ENCODE peak calls at places on chromosomes 1 and 21, in five cellular contexts. S, X, Y, G and J are unnamed samples.

GRCh38 chr1:14726606-14727005 is 128.1 kb downstream of the KAZN start:
- DNase-seq in S (no peak), X (no peak), Y (no peak), G (no peak), J (no peak)

GRCh38 chr1:168136709-168137514 is at the start of gene GPR161:
- DNase-seq in S (peak; percentile 77), X (peak; percentile 54), Y (no peak), G (peak; percentile 65), J (peak; percentile 54)

GRCh38 chr1:109760581-109761226 is 3.0 kb downstream of the EPS8L3 start:
- DNase-seq in S (no peak), X (no peak), Y (no peak), G (no peak), J (no peak)

GRCh38 chr1:196393282-196393681 is 215.0 kb downstream of the KCNT2 start:
- DNase-seq in S (peak; percentile 11), X (no peak), Y (no peak), G (no peak), J (no peak)

GRCh38 chr1:43902058-43902831 is 31.4 kb upstream of the ARTN start:
- DNase-seq in S (no peak), X (no peak), Y (no peak), G (no peak), J (no peak)

GRCh38 chr1:87600848-87601247 is 272.2 kb downstream of the LMO4 start:
- DNase-seq in S (peak; percentile 3), X (no peak), Y (peak; percentile 5), G (no peak), J (no peak)

GRCh38 chr1:184405743-184406142 is 18.9 kb downstream of the C1orf21 start:
- DNase-seq in S (no peak), X (no peak), Y (no peak), G (no peak), J (no peak)

GRCh38 chr1:51966559-51966958 is 23.9 kb downstream of the RAB3B start:
- DNase-seq in S (no peak), X (no peak), Y (no peak), G (no peak), J (no peak)

GRCh38 chr1:218209351-218209861 is 75.7 kb upstream of the RRP15 start:
- DNase-seq in S (peak; percentile 91), X (no peak), Y (no peak), G (no peak), J (no peak)

GRCh38 chr1:16324456-16324890 is 27.8 kb downstream of the FBXO42 start:
- DNase-seq in S (peak; percentile 84), X (peak; percentile 19), Y (peak; percentile 34), G (no peak), J (no peak)

GRCh38 chr1:145997156-145998023 is 1.0 kb upstream of the TXNIP start:
- DNase-seq in S (peak; percentile 46), X (peak; percentile 70), Y (no peak), G (peak; percentile 62), J (peak; percentile 64)

GRCh38 chr1:246592695-246593094 is 26.4 kb downstream of the CNST start:
- DNase-seq in S (peak; percentile 95), X (no peak), Y (no peak), G (no peak), J (no peak)

GRCh38 chr1:152869808-152870419 is 8.2 kb upstream of the SMCP start:
- DNase-seq in S (peak; percentile 63), X (peak; percentile 35), Y (peak; percentile 78), G (no peak), J (peak; percentile 72)

GRCh38 chr1:200488375-200489165 is 78.7 kb upstream of the ZNF281 start:
- DNase-seq in S (peak; percentile 87), X (no peak), Y (peak; percentile 79), G (no peak), J (peak; percentile 64)

GRCh38 chr1:200897188-200897710 is 2.5 kb downstream of the INAVA start:
- DNase-seq in S (no peak), X (no peak), Y (no peak), G (no peak), J (peak; percentile 23)

GRCh38 chr1:82534996-82535395 is 734.3 kb downstream of the ADGRL2 start:
- DNase-seq in S (peak; percentile 22), X (no peak), Y (no peak), G (no peak), J (no peak)

GRCh38 chr21:14243877-14244276 is 27.9 kb downstream of the RBM11 start:
- DNase-seq in S (no peak), X (no peak), Y (no peak), G (no peak), J (no peak)

GRCh38 chr1:183279835-183280234 is 93.8 kb downstream of the LAMC2 start:
- DNase-seq in S (peak; percentile 84), X (peak; percentile 63), Y (peak; percentile 77), G (peak; percentile 41), J (no peak)

GRCh38 chr1:40625076-40625475 is 40.4 kb downstream of the RIMS3 start:
- DNase-seq in S (peak; percentile 35), X (no peak), Y (no peak), G (no peak), J (no peak)

GRCh38 chr1:21268281-21269239 is 21.7 kb downstream of the ECE1 start:
- DNase-seq in S (peak; percentile 22), X (no peak), Y (no peak), G (no peak), J (no peak)
- TF ChIP-seq CTCF in S (no peak), X (no peak), Y (no peak), G (no peak), J (no peak)

GRCh38 chr1:220843481-220844011 is 35.7 kb upstream of the HLX start:
- DNase-seq in S (peak; percentile 44), X (no peak), Y (no peak), G (peak; percentile 32), J (no peak)

GRCh38 chr1:220841293-220841692 is 38.0 kb upstream of the HLX start:
- DNase-seq in S (peak; percentile 18), X (no peak), Y (no peak), G (no peak), J (no peak)
- TF ChIP-seq CTCF in S (peak; percentile 12), X (no peak), Y (no peak), G (peak; percentile 30), J (no peak)

DNA sequence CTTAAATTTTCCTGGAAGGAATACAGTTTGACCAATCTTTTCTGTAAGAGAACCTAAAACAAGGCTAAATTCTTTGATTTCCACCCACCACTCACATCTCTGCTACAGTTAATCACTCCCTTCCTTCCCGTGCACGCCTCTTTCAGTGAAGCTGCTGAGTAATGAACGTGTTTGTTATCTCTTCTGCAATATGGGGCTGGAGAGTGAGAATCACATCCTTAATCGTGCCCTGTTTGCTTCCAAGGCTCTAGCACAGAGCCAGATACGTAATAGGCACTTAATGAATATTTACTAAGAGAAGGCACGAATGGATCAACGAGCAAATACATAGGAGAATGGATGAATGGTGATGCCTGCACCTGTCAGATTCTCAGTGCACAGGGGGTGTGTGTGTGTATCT is 22.1 kb upstream of the FAM43B start:
- DNase-seq in S (no peak), X (no peak), Y (no peak), G (no peak), J (no peak)
- TF ChIP-seq CTCF in S (no peak), X (no peak), Y (no peak), G (no peak), J (no peak)

GRCh38 chr1:58779837-58780585 is 3.8 kb downstream of the JUN start:
- DNase-seq in S (peak; percentile 87), X (no peak), Y (no peak), G (peak; percentile 15), J (no peak)

GRCh38 chr1:58780586-58781452 is 3.0 kb downstream of the JUN start:
- DNase-seq in S (no peak), X (no peak), Y (no peak), G (no peak), J (no peak)

GRCh38 chr1:58783090-58783992 is 506 bp downstream of the JUN start:
- DNase-seq in S (peak; percentile 75), X (peak; percentile 70), Y (no peak), G (peak; percentile 50), J (peak; percentile 43)

GRCh38 chr1:58782308-58783089 is 1.3 kb downstream of the JUN start:
- DNase-seq in S (peak; percentile 60), X (peak; percentile 64), Y (no peak), G (peak; percentile 56), J (peak; percentile 76)

GRCh38 chr1:58781541-58782307 is 2.1 kb downstream of the JUN start:
- DNase-seq in S (peak; percentile 88), X (peak; percentile 83), Y (no peak), G (peak; percentile 76), J (peak; percentile 57)
- TF ChIP-seq CTCF in S (peak; percentile 42), X (peak; percentile 38), Y (peak; percentile 54), G (peak; percentile 67), J (peak; percentile 50)

GRCh38 chr1:155453141-155453540 is 109.5 kb downstream of the ASH1L start:
- DNase-seq in S (no peak), X (no peak), Y (no peak), G (no peak), J (no peak)

GRCh38 chr1:155455588-155456195 is 106.9 kb downstream of the ASH1L start:
- DNase-seq in S (no peak), X (no peak), Y (no peak), G (no peak), J (no peak)

GRCh38 chr1:155454096-155454495 is 108.5 kb downstream of the ASH1L start:
- DNase-seq in S (peak; percentile 40), X (no peak), Y (no peak), G (no peak), J (no peak)

GRCh38 chr1:155458111-155458510 is 104.5 kb downstream of the ASH1L start:
- DNase-seq in S (no peak), X (no peak), Y (no peak), G (no peak), J (no peak)

GRCh38 chr1:155457237-155457636 is 105.4 kb downstream of the ASH1L start:
- DNase-seq in S (no peak), X (no peak), Y (no peak), G (no peak), J (no peak)
- TF ChIP-seq CTCF in S (no peak), X (no peak), Y (no peak), G (no peak), J (no peak)